ENCODE peak calls at places on chromosomes 4 and X, in seven cellular contexts. U is mucosa of descending colon, J is thyroid gland, I is kidney epithelial cell, X is IMR-90, L is epithelial cell of proximal tubule, R is H9. Y is an unnamed sample.

GRCh38 chr4:42329421-42329820 is 67.9 kb upstream of the SHISA3 start:
- DNase-seq in U (no peak), J (no peak), I (no peak), X (no peak), L (no peak), R (no peak), Y (no peak)

GRCh38 chrX:40483502-40483901 is 97.3 kb upstream of the ATP6AP2 start:
- DNase-seq in U (no peak), J (no peak), I (no peak), X (no peak), L (no peak), R (no peak), Y (no peak)

GRCh38 chr4:124282301-124282898 is 430.1 kb downstream of the ANKRD50 start:
- DNase-seq in U (no peak), J (no peak), I (no peak), X (no peak), L (no peak), R (no peak), Y (no peak)

GRCh38 chr4:72312032-72312650 is 256.9 kb downstream of the ADAMTS3 start:
- DNase-seq in U (peak; percentile 36), J (peak; percentile 76), I (no peak), X (peak; percentile 89), L (peak; percentile 99), R (peak; percentile 57), Y (peak; percentile 97)

GRCh38 chr4:28146191-28146590 is 1285.5 kb downstream of the STIM2 start:
- DNase-seq in U (no peak), J (no peak), I (no peak), X (no peak), L (no peak), R (no peak), Y (no peak)

GRCh38 chrX:2608638-2609430 is 82.3 kb upstream of the CD99 start:
- DNase-seq in U (peak; percentile 94), J (peak; percentile 87), I (peak; percentile 19), X (peak; percentile 72), L (no peak), R (peak; percentile 84), Y (peak; percentile 83)

GRCh38 chr4:99710020-99710419 is 52.4 kb upstream of the C4orf54 start:
- DNase-seq in U (no peak), J (no peak), I (no peak), X (no peak), L (no peak), R (no peak), Y (no peak)

GRCh38 chr4:25075129-25075528 is 44.4 kb upstream of the LGI2 start:
- DNase-seq in U (no peak), J (peak; percentile 73), I (no peak), X (no peak), L (no peak), R (peak; percentile 49), Y (no peak)

GRCh38 chr4:138816883-138817282 is 198.7 kb upstream of the NOCT start:
- DNase-seq in U (no peak), J (no peak), I (no peak), X (no peak), L (no peak), R (no peak), Y (no peak)

GRCh38 chrX:108734426-108734825 is 1.9 kb downstream of the IRS4 start:
- DNase-seq in U (no peak), J (no peak), I (no peak), X (no peak), L (no peak), R (no peak), Y (no peak)

GRCh38 chr4:86452323-86452995 is 92.6 kb upstream of the MAPK10 start:
- DNase-seq in U (no peak), J (no peak), I (no peak), X (peak; percentile 38), L (peak; percentile 22), R (no peak), Y (no peak)

GRCh38 chrX:43964936-43965335 is 8.3 kb downstream of the NDP start:
- DNase-seq in U (no peak), J (no peak), I (no peak), X (no peak), L (no peak), R (no peak), Y (no peak)

GRCh38 chrX:45872480-45872879 is 671.8 kb upstream of the DIPK2B start:
- DNase-seq in U (no peak), J (no peak), I (no peak), X (no peak), L (no peak), R (no peak), Y (no peak)

GRCh38 chr4:107600456-107600855 is 119.6 kb downstream of the PAPSS1 start:
- DNase-seq in U (no peak), J (no peak), I (peak; percentile 7), X (peak; percentile 24), L (peak; percentile 13), R (no peak), Y (peak; percentile 89)

GRCh38 chr4:38753021-38753806 is 29.6 kb downstream of the TLR10 start:
- DNase-seq in U (peak; percentile 70), J (peak; percentile 93), I (peak; percentile 93), X (peak; percentile 99), L (peak; percentile 84), R (peak; percentile 97), Y (peak; percentile 100)

GRCh38 chr4:25862411-25863346 is at the start of gene SEL1L3:
- DNase-seq in U (peak; percentile 86), J (peak; percentile 70), I (no peak), X (no peak), L (no peak), R (peak; percentile 68), Y (no peak)

GRCh38 chr4:140637836-140638235 is 69.1 kb upstream of the UCP1 start:
- DNase-seq in U (no peak), J (no peak), I (no peak), X (no peak), L (no peak), R (peak; percentile 41), Y (peak; percentile 10)

GRCh38 chr4:13498464-13498863 is 14.3 kb upstream of the RAB28 start:
- DNase-seq in U (no peak), J (no peak), I (no peak), X (no peak), L (no peak), R (no peak), Y (no peak)

GRCh38 chr4:9964884-9965283 is 56.4 kb downstream of the SLC2A9 start:
- DNase-seq in U (no peak), J (no peak), I (no peak), X (no peak), L (no peak), R (no peak), Y (no peak)

GRCh38 chrX:118634336-118634735 is 93.1 kb upstream of the IL13RA1 start:
- DNase-seq in U (no peak), J (no peak), I (no peak), X (no peak), L (no peak), R (no peak), Y (no peak)

GRCh38 chrX:41350976-41351569 is 17.1 kb downstream of the DDX3X start:
- DNase-seq in U (no peak), J (peak; percentile 2), I (no peak), X (peak; percentile 22), L (no peak), R (no peak), Y (no peak)

GRCh38 chrX:153924149-153924861 is 1.8 kb downstream of the ARHGAP4 start:
- DNase-seq in U (peak; percentile 56), J (no peak), I (no peak), X (peak; percentile 44), L (no peak), R (no peak), Y (peak; percentile 49)

GRCh38 chrX:153921070-153921469 is 5.0 kb downstream of the ARHGAP4 start:
- DNase-seq in U (no peak), J (no peak), I (no peak), X (no peak), L (no peak), R (no peak), Y (no peak)

GRCh38 chrX:153921511-153922285 is 4.4 kb downstream of the ARHGAP4 start:
- DNase-seq in U (peak; percentile 49), J (no peak), I (no peak), X (no peak), L (no peak), R (no peak), Y (no peak)

GRCh38 chrX:153922286-153922573 is 3.8 kb downstream of the ARHGAP4 start:
- DNase-seq in U (no peak), J (no peak), I (no peak), X (no peak), L (no peak), R (no peak), Y (no peak)

GRCh38 chrX:153922932-153923857 is 2.9 kb downstream of the ARHGAP4 start:
- DNase-seq in U (peak; percentile 66), J (peak; percentile 83), I (no peak), X (peak; percentile 58), L (no peak), R (peak; percentile 47), Y (peak; percentile 46)
- TF ChIP-seq CTCF in U (no peak), J (peak; percentile 57), I (peak; percentile 58), X (peak; percentile 50), L (peak; percentile 50), R (peak; percentile 38), Y (peak; percentile 61)

GRCh38 chr4:2186133-2186864 is 55.6 kb downstream of the HAUS3 start:
- DNase-seq in U (no peak), J (peak; percentile 51), I (peak; percentile 5), X (peak; percentile 22), L (no peak), R (peak; percentile 68), Y (no peak)
- TF ChIP-seq CTCF in U (no peak), J (peak; percentile 65), I (peak; percentile 64), X (peak; percentile 31), L (peak; percentile 80), R (peak; percentile 87), Y (no peak)

GRCh38 chrX:38318196-38318595 is 9.1 kb downstream of the RPGR start:
- DNase-seq in U (no peak), J (no peak), I (no peak), X (no peak), L (no peak), R (no peak), Y (no peak)

GRCh38 chrX:38313190-38313589 is 14.1 kb downstream of the RPGR start:
- DNase-seq in U (no peak), J (no peak), I (no peak), X (peak; percentile 55), L (no peak), R (no peak), Y (peak; percentile 16)

GRCh38 chrX:38311743-38312142 is 15.6 kb downstream of the RPGR start:
- DNase-seq in U (no peak), J (no peak), I (no peak), X (no peak), L (no peak), R (no peak), Y (no peak)

GRCh38 chrX:38315186-38315585 is 12.1 kb downstream of the RPGR start:
- DNase-seq in U (no peak), J (no peak), I (no peak), X (no peak), L (no peak), R (no peak), Y (no peak)

DNA sequence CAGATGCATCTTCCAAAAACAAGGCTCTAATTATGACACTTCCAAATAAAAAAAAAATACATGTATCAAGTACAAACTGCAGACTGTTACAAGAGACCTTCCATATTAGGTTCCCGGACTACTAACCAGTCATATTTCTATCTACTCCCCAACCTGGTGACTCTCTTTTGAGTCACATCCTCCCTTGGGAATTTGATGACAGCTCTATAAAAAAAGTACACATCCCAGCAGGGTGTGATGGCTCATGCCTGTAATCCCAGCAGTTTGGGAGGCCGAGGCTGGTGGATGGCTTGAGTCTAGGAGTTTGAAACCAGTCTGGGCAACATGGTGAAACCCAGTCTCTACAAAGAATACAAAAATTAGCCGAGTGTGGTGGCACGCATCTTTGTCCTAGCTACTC is 14.9 kb downstream of the RPGR start:
- DNase-seq in U (no peak), J (no peak), I (peak; percentile 25), X (peak; percentile 84), L (no peak), R (no peak), Y (peak; percentile 67)
- TF ChIP-seq CTCF in U (no peak), J (no peak), I (no peak), X (no peak), L (no peak), R (no peak), Y (no peak)

GRCh38 chrX:153854702-153855101 is 24.4 kb upstream of the PDZD4 start:
- DNase-seq in U (no peak), J (no peak), I (no peak), X (no peak), L (no peak), R (no peak), Y (no peak)
- TF ChIP-seq CTCF in U (no peak), J (no peak), I (no peak), X (no peak), L (no peak), R (peak; percentile 38), Y (no peak)